ENCODE peak calls at places on chromosomes 11 and 22, in nine cellular contexts. One of them, this sample, is unnamed.

GRCh38 chr11:114399903-114400221 is 449 bp downstream of the C11orf71 start:
- DNase-seq in DMS 273 treated with DMSO at 0.1 percent for 48 hours: peak; percentile 41
- DNase-seq in cardiac muscle cell: peak; percentile 82
- DNase-seq in NCI-H69: peak; percentile 92
- DNase-seq in GM10248: no peak
- DNase-seq in epithelial cell of esophagus: peak; percentile 58
- DNase-seq in KG1: no peak
- DNase-seq in endothelial cell of umbilical vein: no peak
- DNase-seq in upper lobe of right lung: peak; percentile 87
- DNase-seq in this sample: peak; percentile 38

GRCh38 chr11:128868851-128869671 is 2.0 kb upstream of the KCNJ1 start:
- DNase-seq in cardiac muscle cell: no peak
- DNase-seq in KG1: no peak
- DNase-seq in GM10248: no peak
- DNase-seq in endothelial cell of umbilical vein: no peak
- DNase-seq in epithelial cell of esophagus: no peak
- DNase-seq in NCI-H69: peak; percentile 46
- DNase-seq in upper lobe of right lung: no peak
- DNase-seq in DMS 273 treated with DMSO at 0.1 percent for 48 hours: no peak
- DNase-seq in this sample: no peak

GRCh38 chr11:129639300-129639699 is 176.3 kb upstream of the TMEM45B start:
- DNase-seq in DMS 273 treated with DMSO at 0.1 percent for 48 hours: no peak
- DNase-seq in KG1: no peak
- DNase-seq in epithelial cell of esophagus: peak; percentile 99
- DNase-seq in NCI-H69: peak; percentile 24
- DNase-seq in GM10248: no peak
- DNase-seq in cardiac muscle cell: no peak
- DNase-seq in upper lobe of right lung: no peak
- DNase-seq in endothelial cell of umbilical vein: peak; percentile 94
- DNase-seq in this sample: no peak

GRCh38 chr22:40463727-40464126 is 93.3 kb downstream of the SGSM3 start:
- DNase-seq in KG1: peak; percentile 78
- DNase-seq in NCI-H69: no peak
- DNase-seq in epithelial cell of esophagus: no peak
- DNase-seq in endothelial cell of umbilical vein: no peak
- DNase-seq in DMS 273 treated with DMSO at 0.1 percent for 48 hours: no peak
- DNase-seq in cardiac muscle cell: no peak
- DNase-seq in upper lobe of right lung: no peak
- DNase-seq in GM10248: peak; percentile 36
- DNase-seq in this sample: no peak

GRCh38 chr11:124618863-124619262 is 3.8 kb upstream of the TBRG1 start:
- DNase-seq in GM10248: no peak
- DNase-seq in KG1: no peak
- DNase-seq in cardiac muscle cell: no peak
- DNase-seq in upper lobe of right lung: no peak
- DNase-seq in NCI-H69: no peak
- DNase-seq in epithelial cell of esophagus: no peak
- DNase-seq in endothelial cell of umbilical vein: no peak
- DNase-seq in DMS 273 treated with DMSO at 0.1 percent for 48 hours: no peak
- DNase-seq in this sample: no peak

GRCh38 chr22:19655399-19655798 is 58.9 kb upstream of the SEPTIN5 start:
- DNase-seq in NCI-H69: no peak
- DNase-seq in cardiac muscle cell: no peak
- DNase-seq in endothelial cell of umbilical vein: no peak
- DNase-seq in epithelial cell of esophagus: no peak
- DNase-seq in GM10248: no peak
- DNase-seq in upper lobe of right lung: no peak
- DNase-seq in DMS 273 treated with DMSO at 0.1 percent for 48 hours: no peak
- DNase-seq in KG1: no peak
- DNase-seq in this sample: no peak

GRCh38 chr11:31863170-31863929 is 52.2 kb upstream of the PAX6 start:
- DNase-seq in NCI-H69: no peak
- DNase-seq in cardiac muscle cell: no peak
- DNase-seq in DMS 273 treated with DMSO at 0.1 percent for 48 hours: no peak
- DNase-seq in upper lobe of right lung: no peak
- DNase-seq in epithelial cell of esophagus: no peak
- DNase-seq in KG1: no peak
- DNase-seq in GM10248: no peak
- DNase-seq in endothelial cell of umbilical vein: no peak
- DNase-seq in this sample: no peak

GRCh38 chr11:106381895-106382294 is 304.4 kb downstream of the AASDHPPT start:
- DNase-seq in GM10248: no peak
- DNase-seq in KG1: no peak
- DNase-seq in endothelial cell of umbilical vein: no peak
- DNase-seq in epithelial cell of esophagus: peak; percentile 52
- DNase-seq in cardiac muscle cell: no peak
- DNase-seq in NCI-H69: no peak
- DNase-seq in upper lobe of right lung: no peak
- DNase-seq in DMS 273 treated with DMSO at 0.1 percent for 48 hours: no peak
- DNase-seq in this sample: no peak

GRCh38 chr11:110921742-110922200 is 209.5 kb upstream of the ARHGAP20 start:
- DNase-seq in NCI-H69: peak; percentile 77
- DNase-seq in GM10248: no peak
- DNase-seq in KG1: no peak
- DNase-seq in DMS 273 treated with DMSO at 0.1 percent for 48 hours: no peak
- DNase-seq in upper lobe of right lung: no peak
- DNase-seq in cardiac muscle cell: no peak
- DNase-seq in epithelial cell of esophagus: no peak
- DNase-seq in endothelial cell of umbilical vein: no peak
- DNase-seq in this sample: peak; percentile 82

GRCh38 chr11:3709977-3710376 is 38.8 kb upstream of the CHRNA10 start:
- DNase-seq in epithelial cell of esophagus: no peak
- DNase-seq in DMS 273 treated with DMSO at 0.1 percent for 48 hours: no peak
- DNase-seq in cardiac muscle cell: no peak
- DNase-seq in GM10248: no peak
- DNase-seq in NCI-H69: no peak
- DNase-seq in upper lobe of right lung: no peak
- DNase-seq in endothelial cell of umbilical vein: no peak
- DNase-seq in KG1: no peak
- DNase-seq in this sample: peak; percentile 58

GRCh38 chr11:66314186-66314501 is 2.7 kb downstream of the CD248 start:
- DNase-seq in epithelial cell of esophagus: no peak
- DNase-seq in DMS 273 treated with DMSO at 0.1 percent for 48 hours: no peak
- DNase-seq in NCI-H69: no peak
- DNase-seq in endothelial cell of umbilical vein: no peak
- DNase-seq in upper lobe of right lung: no peak
- DNase-seq in KG1: no peak
- DNase-seq in GM10248: no peak
- DNase-seq in cardiac muscle cell: no peak
- DNase-seq in this sample: no peak

GRCh38 chr11:1276061-1276790 is 33.2 kb downstream of the TOLLIP start:
- DNase-seq in DMS 273 treated with DMSO at 0.1 percent for 48 hours: no peak
- DNase-seq in GM10248: no peak
- DNase-seq in upper lobe of right lung: no peak
- DNase-seq in NCI-H69: no peak
- DNase-seq in epithelial cell of esophagus: no peak
- DNase-seq in endothelial cell of umbilical vein: no peak
- DNase-seq in KG1: no peak
- DNase-seq in cardiac muscle cell: no peak
- DNase-seq in this sample: no peak

GRCh38 chr11:15754221-15754620 is 602.1 kb downstream of the SOX6 start:
- DNase-seq in cardiac muscle cell: no peak
- DNase-seq in epithelial cell of esophagus: peak; percentile 42
- DNase-seq in NCI-H69: no peak
- DNase-seq in GM10248: no peak
- DNase-seq in upper lobe of right lung: no peak
- DNase-seq in KG1: no peak
- DNase-seq in endothelial cell of umbilical vein: no peak
- DNase-seq in DMS 273 treated with DMSO at 0.1 percent for 48 hours: no peak
- DNase-seq in this sample: no peak

GRCh38 chr22:38108561-38109319 is 1.7 kb downstream of the BAIAP2L2 start:
- DNase-seq in cardiac muscle cell: no peak
- DNase-seq in KG1: no peak
- DNase-seq in epithelial cell of esophagus: no peak
- DNase-seq in upper lobe of right lung: no peak
- DNase-seq in NCI-H69: no peak
- DNase-seq in DMS 273 treated with DMSO at 0.1 percent for 48 hours: no peak
- DNase-seq in endothelial cell of umbilical vein: no peak
- DNase-seq in GM10248: no peak
- DNase-seq in this sample: no peak

GRCh38 chr22:39603345-39603744 is 32.8 kb downstream of the CACNA1I start:
- DNase-seq in cardiac muscle cell: no peak
- DNase-seq in GM10248: no peak
- DNase-seq in endothelial cell of umbilical vein: no peak
- DNase-seq in epithelial cell of esophagus: no peak
- DNase-seq in DMS 273 treated with DMSO at 0.1 percent for 48 hours: no peak
- DNase-seq in upper lobe of right lung: no peak
- DNase-seq in KG1: no peak
- DNase-seq in NCI-H69: no peak
- DNase-seq in this sample: no peak

GRCh38 chr11:108933630-108934029 is 268.8 kb downstream of the DDX10 start:
- DNase-seq in upper lobe of right lung: no peak
- DNase-seq in NCI-H69: no peak
- DNase-seq in KG1: no peak
- DNase-seq in cardiac muscle cell: no peak
- DNase-seq in GM10248: no peak
- DNase-seq in DMS 273 treated with DMSO at 0.1 percent for 48 hours: no peak
- DNase-seq in epithelial cell of esophagus: no peak
- DNase-seq in endothelial cell of umbilical vein: no peak
- DNase-seq in this sample: no peak

GRCh38 chr22:43148581-43148980 is 2.8 kb upstream of the TSPO start:
- DNase-seq in NCI-H69: no peak
- DNase-seq in upper lobe of right lung: no peak
- DNase-seq in cardiac muscle cell: no peak
- DNase-seq in endothelial cell of umbilical vein: no peak
- DNase-seq in epithelial cell of esophagus: peak; percentile 56
- DNase-seq in KG1: no peak
- DNase-seq in DMS 273 treated with DMSO at 0.1 percent for 48 hours: no peak
- DNase-seq in GM10248: no peak
- DNase-seq in this sample: no peak

GRCh38 chr11:84381666-84382065 is 1095.5 kb upstream of the CCDC90B start:
- DNase-seq in endothelial cell of umbilical vein: no peak
- DNase-seq in KG1: no peak
- DNase-seq in GM10248: no peak
- DNase-seq in cardiac muscle cell: no peak
- DNase-seq in NCI-H69: no peak
- DNase-seq in epithelial cell of esophagus: no peak
- DNase-seq in DMS 273 treated with DMSO at 0.1 percent for 48 hours: no peak
- DNase-seq in upper lobe of right lung: no peak
- DNase-seq in this sample: no peak